ENCODE peak calls at places on chromosomes 4 and X, in six cellular contexts. N is H9, Z is IMR-90, L is neuronal stem cell, J is H1, U is trophoblast cell. A is an unnamed sample.

GRCh38 chr4:78951862-78952472 is 12.7 kb upstream of the PAQR3 start:
- DNase-seq in N (no peak), Z (peak), L (peak), J (no peak), U (peak), A (peak)

GRCh38 chr4:153788419-153789276 is at the start of gene SFRP2:
- DNase-seq in N (peak), Z (no peak), L (peak), J (peak), U (no peak), A (peak)

GRCh38 chr4:140996757-140997156 is 136.5 kb downstream of the RNF150 start:
- DNase-seq in N (no peak), Z (peak), L (no peak), J (no peak), U (peak), A (peak)

GRCh38 chr4:31052519-31052918 is 332.4 kb downstream of the PCDH7 start:
- DNase-seq in N (no peak), Z (no peak), L (no peak), J (no peak), U (no peak), A (no peak)

GRCh38 chr4:139689093-139689722 is 23.6 kb downstream of the MGST2 start:
- DNase-seq in N (no peak), Z (peak), L (no peak), J (no peak), U (no peak), A (peak)

GRCh38 chrX:68286076-68286475 is 147.2 kb downstream of the OPHN1 start:
- DNase-seq in N (no peak), Z (peak), L (no peak), J (no peak), U (no peak), A (peak)

GRCh38 chrX:10110984-10111363 is 45.8 kb upstream of the CLCN4 start:
- DNase-seq in N (no peak), Z (no peak), L (no peak), J (no peak), U (no peak), A (no peak)

GRCh38 chr4:71216316-71216959 is 122.4 kb upstream of the SLC4A4 start:
- DNase-seq in N (no peak), Z (no peak), L (no peak), J (no peak), U (no peak), A (no peak)

GRCh38 chr4:157025898-157026297 is 50.1 kb upstream of the GLRB start:
- DNase-seq in N (no peak), Z (no peak), L (no peak), J (no peak), U (no peak), A (no peak)

GRCh38 chr4:89273741-89274141 is 33.9 kb downstream of the GPRIN3 start:
- DNase-seq in N (no peak), Z (no peak), L (no peak), J (no peak), U (peak), A (no peak)

GRCh38 chr4:110357521-110357920 is 118.4 kb upstream of the ENPEP start:
- DNase-seq in N (no peak), Z (no peak), L (no peak), J (no peak), U (no peak), A (no peak)

GRCh38 chrX:129797251-129797906 is 17.6 kb downstream of the SASH3 start:
- DNase-seq in N (no peak), Z (no peak), L (no peak), J (no peak), U (no peak), A (no peak)

GRCh38 chr4:3366893-3367775 is 74.3 kb downstream of the RGS12 start:
- DNase-seq in N (no peak), Z (no peak), L (no peak), J (no peak), U (no peak), A (no peak)

GRCh38 chrX:39133971-39134370 is 332.7 kb downstream of the MID1IP1 start:
- DNase-seq in N (peak), Z (no peak), L (no peak), J (peak), U (peak), A (no peak)

GRCh38 chrX:76827672-76828071 is 400.2 kb downstream of the MAGEE1 start:
- DNase-seq in N (no peak), Z (no peak), L (no peak), J (no peak), U (no peak), A (no peak)

GRCh38 chr4:86947494-86948120 is 12.8 kb downstream of the AFF1 start:
- DNase-seq in N (no peak), Z (no peak), L (no peak), J (no peak), U (no peak), A (peak)

GRCh38 chr4:42234817-42235216 is 82.4 kb upstream of the BEND4 start:
- DNase-seq in N (peak), Z (no peak), L (no peak), J (no peak), U (no peak), A (no peak)

GRCh38 chr4:140363558-140363957 is 9.9 kb upstream of the SCOC start:
- DNase-seq in N (no peak), Z (no peak), L (no peak), J (no peak), U (no peak), A (peak)

GRCh38 chr4:10721616-10722015 is 37.0 kb upstream of the CLNK start:
- DNase-seq in N (no peak), Z (no peak), L (no peak), J (no peak), U (no peak), A (no peak)

GRCh38 chrX:72107841-72108590 is 23.7 kb downstream of the RTL5 start:
- DNase-seq in N (peak), Z (no peak), L (no peak), J (no peak), U (no peak), A (no peak)

GRCh38 chrX:34918856-34919255 is 23.7 kb upstream of the FAM47B start:
- DNase-seq in N (peak), Z (peak), L (peak), J (no peak), U (peak), A (peak)

GRCh38 chr4:156962551-156962974 is 9.0 kb downstream of the PDGFC start:
- DNase-seq in N (no peak), Z (peak), L (no peak), J (no peak), U (no peak), A (peak)

GRCh38 chrX:119468186-119468929 is at the start of gene SLC25A5:
- DNase-seq in N (peak), Z (peak), L (peak), J (peak), U (peak), A (peak)

GRCh38 chrX:20414066-20414465 is 147.4 kb upstream of the RPS6KA3 start:
- DNase-seq in N (no peak), Z (no peak), L (no peak), J (no peak), U (no peak), A (no peak)

GRCh38 chr4:70969076-70969475 is 24.4 kb upstream of the DCK start:
- DNase-seq in N (no peak), Z (no peak), L (no peak), J (no peak), U (no peak), A (no peak)

GRCh38 chrX:8748855-8749254 is 16.9 kb upstream of the ANOS1 start:
- DNase-seq in N (no peak), Z (peak), L (no peak), J (no peak), U (peak), A (peak)

GRCh38 chr4:168059251-168059650 is 33.1 kb upstream of the ANXA10 start:
- DNase-seq in N (no peak), Z (peak), L (no peak), J (no peak), U (no peak), A (no peak)

GRCh38 chr4:116055857-116056827 is 942.7 kb upstream of the NDST4 start:
- DNase-seq in N (no peak), Z (no peak), L (no peak), J (no peak), U (peak), A (peak)

GRCh38 chrX:136656596-136656995 is 8.6 kb downstream of the CD40LG start:
- DNase-seq in N (no peak), Z (no peak), L (no peak), J (no peak), U (no peak), A (no peak)

DNA sequence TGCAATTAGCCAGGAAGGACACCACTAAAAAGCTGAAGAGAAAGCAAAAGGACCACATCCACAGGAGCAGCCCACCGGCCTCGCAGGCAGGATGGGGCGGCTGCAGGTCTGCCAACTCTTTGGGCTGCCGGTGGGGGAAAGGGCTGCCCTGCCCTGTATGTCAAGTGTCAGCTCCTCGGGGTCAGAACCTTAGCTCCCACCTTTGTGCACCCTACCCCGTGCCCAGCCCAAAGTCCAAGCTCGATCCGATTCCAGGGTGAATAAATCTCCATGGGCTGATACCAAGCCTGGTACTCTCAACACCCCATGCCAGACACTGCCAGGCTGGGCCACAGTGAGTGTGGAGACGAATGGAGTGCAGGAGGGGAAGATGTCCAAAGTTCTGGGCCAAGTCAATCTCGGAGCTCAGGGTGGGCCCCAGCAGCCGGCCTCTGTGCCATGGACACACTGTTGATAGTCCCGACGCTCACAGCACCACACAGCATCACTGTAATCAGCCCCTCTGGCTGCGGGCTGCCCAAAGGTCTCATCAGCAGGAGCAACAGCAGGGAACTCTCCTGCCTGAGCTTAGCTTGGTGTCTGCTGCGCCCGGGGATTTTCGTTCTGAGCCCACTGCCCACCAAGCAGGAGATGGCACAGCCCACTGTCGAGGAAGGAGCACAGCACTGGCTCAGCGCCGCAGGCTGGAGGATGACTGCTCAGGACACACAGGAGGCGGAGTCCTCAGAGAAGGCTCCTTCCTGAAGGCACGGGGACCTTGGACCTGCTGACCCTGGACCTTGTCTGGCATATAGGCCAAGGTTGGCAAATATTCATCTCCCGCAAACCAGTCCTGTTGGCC is 84.4 kb downstream of the JAKMIP1 start:
- DNase-seq in N (no peak), Z (no peak), L (no peak), J (no peak), U (no peak), A (no peak)
- H2AK5ac ChIP-seq in N (no peak), Z (no peak), L (no peak), J (peak), U (no peak), A (no peak)

DNA sequence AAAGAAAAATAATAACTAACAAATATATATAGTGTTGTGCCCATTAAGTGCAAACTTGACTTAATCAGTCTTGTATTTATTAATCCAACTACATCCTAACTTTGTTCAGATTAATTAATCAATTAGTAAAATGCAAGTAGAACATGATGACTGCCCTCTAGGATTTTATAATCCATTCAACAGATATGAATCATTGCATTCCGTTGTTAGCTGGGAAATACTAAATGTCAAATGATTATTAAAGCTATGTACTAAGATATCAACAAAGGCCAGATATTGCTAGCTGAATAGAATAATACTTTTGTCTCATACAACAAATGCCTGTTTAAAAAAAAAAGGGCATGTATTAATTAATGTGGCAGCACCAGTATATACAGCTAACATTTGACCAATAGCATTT is 1366.3 kb downstream of the STIM2 start:
- DNase-seq in N (no peak), Z (no peak), L (no peak), J (no peak), U (no peak), A (no peak)
- H3K14ac ChIP-seq in N (no peak), Z (no peak), L (no peak), J (no peak), U (no peak), A (no peak)

GRCh38 chr4:76905521-76905920 is 7.6 kb upstream of the SOWAHB start:
- DNase-seq in N (no peak), Z (peak), L (no peak), J (no peak), U (peak), A (peak)
- H2AK5ac ChIP-seq in N (no peak), Z (peak), L (no peak), J (no peak), U (no peak), A (no peak)

GRCh38 chr4:74627093-74627492 is 167.2 kb downstream of the BTC start:
- DNase-seq in N (no peak), Z (no peak), L (no peak), J (no peak), U (no peak), A (no peak)
- H3K14ac ChIP-seq in N (no peak), Z (no peak), L (no peak), J (no peak), U (no peak), A (no peak)

GRCh38 chr4:81652069-81652478 is 180.4 kb upstream of the RASGEF1B start:
- DNase-seq in N (no peak), Z (no peak), L (no peak), J (no peak), U (no peak), A (no peak)
- H2AK5ac ChIP-seq in N (no peak), Z (no peak), L (no peak), J (no peak), U (no peak), A (no peak)

GRCh38 chr4:125353131-125353530 is 38.4 kb downstream of the FAT4 start:
- DNase-seq in N (no peak), Z (no peak), L (no peak), J (no peak), U (no peak), A (no peak)
- H3K14ac ChIP-seq in N (no peak), Z (no peak), L (no peak), J (no peak), U (no peak), A (no peak)

GRCh38 chr4:114924311-114924710 is 189.1 kb downstream of the NDST4 start:
- DNase-seq in N (peak), Z (no peak), L (peak), J (peak), U (no peak), A (no peak)

GRCh38 chr4:114921191-114921590 is 192.2 kb downstream of the NDST4 start:
- DNase-seq in N (no peak), Z (no peak), L (no peak), J (no peak), U (no peak), A (no peak)

GRCh38 chr4:114921790-114922581 is 191.4 kb downstream of the NDST4 start:
- DNase-seq in N (peak), Z (no peak), L (no peak), J (no peak), U (no peak), A (no peak)

GRCh38 chr4:114926508-114926907 is 186.9 kb downstream of the NDST4 start:
- DNase-seq in N (no peak), Z (no peak), L (no peak), J (no peak), U (no peak), A (no peak)

GRCh38 chr4:114922582-114922912 is 190.9 kb downstream of the NDST4 start:
- DNase-seq in N (no peak), Z (no peak), L (no peak), J (no peak), U (no peak), A (no peak)
- H2AK5ac ChIP-seq in N (no peak), Z (no peak), L (no peak), J (no peak), U (no peak), A (no peak)

DNA sequence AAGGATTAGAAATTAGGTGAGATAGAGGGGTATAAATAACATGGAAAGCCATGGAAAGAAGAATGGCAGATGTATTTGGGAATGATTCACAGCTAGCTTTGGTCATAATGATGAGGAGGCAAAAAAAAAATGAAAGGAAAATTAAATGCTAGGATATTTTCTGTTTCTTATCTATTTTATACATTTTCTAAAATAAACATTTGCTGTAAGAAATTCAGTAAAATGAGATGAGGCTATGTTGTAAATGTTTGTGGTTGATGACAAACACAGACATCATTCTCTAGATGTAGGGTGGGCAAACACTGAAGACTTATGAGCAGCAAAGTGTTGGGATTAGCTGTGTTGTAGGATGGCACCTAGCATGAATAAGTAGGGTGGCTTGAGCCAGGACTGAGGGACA is 407.1 kb downstream of the IL15 start:
- DNase-seq in N (no peak), Z (peak), L (no peak), J (no peak), U (no peak), A (peak)
- H3K14ac ChIP-seq in N (no peak), Z (no peak), L (no peak), J (no peak), U (no peak), A (no peak)

GRCh38 chr4:6527683-6528595 is 47.0 kb upstream of the MAN2B2 start:
- DNase-seq in N (no peak), Z (no peak), L (no peak), J (no peak), U (no peak), A (no peak)
- H2AK5ac ChIP-seq in N (no peak), Z (no peak), L (peak), J (no peak), U (no peak), A (no peak)

DNA sequence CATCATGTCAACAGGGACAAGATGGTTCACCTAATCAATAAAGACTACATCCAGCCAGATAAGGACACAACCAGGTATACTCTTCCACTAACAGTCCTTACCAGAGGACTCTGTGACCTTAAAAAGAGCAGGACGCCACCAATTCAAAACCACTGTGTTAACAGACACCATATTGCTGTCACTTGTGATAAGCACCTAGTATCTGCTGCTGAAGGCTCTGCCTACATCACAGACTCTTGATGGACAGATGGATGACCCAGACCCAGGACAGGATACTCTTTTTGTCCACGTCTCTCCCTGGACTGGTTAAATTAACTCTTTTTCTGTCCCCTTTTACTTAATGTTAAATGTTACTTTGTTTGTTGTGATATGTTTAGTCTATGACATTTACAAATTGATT is 586.2 kb upstream of the AGA start:
- DNase-seq in N (no peak), Z (no peak), L (no peak), J (no peak), U (no peak), A (no peak)
- H3K14ac ChIP-seq in N (no peak), Z (no peak), L (no peak), J (no peak), U (no peak), A (no peak)